ENCODE peak calls at places on chromosomes 3 and 15, in four cellular contexts. B is small intestine, D is uterus, G is NB4. N is an unnamed sample.

GRCh38 chr15:61195116-61196002 is 33.7 kb downstream of the RORA start:
- DNase-seq in D (no peak), G (peak), B (peak), N (no peak)

GRCh38 chr15:83066034-83066760 is 855 bp downstream of the BTBD1 start:
- DNase-seq in D (no peak), G (peak), B (peak), N (no peak)

GRCh38 chr3:114674041-114674440 is 380.2 kb downstream of the TIGIT start:
- DNase-seq in D (no peak), G (no peak), B (no peak), N (no peak)

GRCh38 chr3:110378481-110378880 is 693.1 kb upstream of the NECTIN3 start:
- DNase-seq in D (no peak), B (no peak), G (no peak), N (no peak)

GRCh38 chr3:101903426-101903825 is 54.1 kb downstream of the NFKBIZ start:
- DNase-seq in B (no peak), D (no peak), G (no peak), N (peak)

GRCh38 chr3:40765884-40766283 is 241.1 kb downstream of the ZNF621 start:
- DNase-seq in G (no peak), D (no peak), B (no peak), N (no peak)

GRCh38 chr15:25061808-25062550 is 107.2 kb downstream of the SNRPN start:
- DNase-seq in G (no peak), D (peak), B (no peak), N (no peak)

GRCh38 chr3:134348524-134348923 is 25.7 kb downstream of the AMOTL2 start:
- DNase-seq in G (no peak), B (no peak), D (no peak), N (no peak)

GRCh38 chr15:25801586-25802284 is 61.4 kb downstream of the ATP10A start:
- DNase-seq in D (no peak), G (no peak), B (no peak), N (no peak)

GRCh38 chr15:90698629-90699028 is 18.5 kb upstream of the BLM start:
- DNase-seq in G (no peak), B (no peak), D (no peak), N (no peak)

GRCh38 chr3:30694668-30695067 is 88.3 kb downstream of the TGFBR2 start:
- DNase-seq in D (no peak), G (no peak), B (no peak), N (no peak)
- H3K4me3 ChIP-seq in D (no peak), G (no peak), B (no peak), N (no peak)

GRCh38 chr3:46927718-46928073 is 48.8 kb downstream of the CCDC12 start:
- DNase-seq in B (no peak), G (no peak), D (no peak), N (no peak)
- H3K4me3 ChIP-seq in B (no peak), G (no peak), D (no peak), N (no peak)

GRCh38 chr3:178967184-178967532 is 104.5 kb downstream of the ZMAT3 start:
- DNase-seq in G (no peak), D (no peak), B (no peak), N (no peak)

GRCh38 chr3:178964551-178964950 is 107.1 kb downstream of the ZMAT3 start:
- DNase-seq in G (no peak), D (no peak), B (no peak), N (no peak)

GRCh38 chr3:178966299-178967183 is 105.1 kb downstream of the ZMAT3 start:
- DNase-seq in B (peak), G (peak), D (no peak), N (no peak)

GRCh38 chr3:178971614-178972013 is 100.0 kb downstream of the ZMAT3 start:
- DNase-seq in D (no peak), G (no peak), B (no peak), N (no peak)

DNA sequence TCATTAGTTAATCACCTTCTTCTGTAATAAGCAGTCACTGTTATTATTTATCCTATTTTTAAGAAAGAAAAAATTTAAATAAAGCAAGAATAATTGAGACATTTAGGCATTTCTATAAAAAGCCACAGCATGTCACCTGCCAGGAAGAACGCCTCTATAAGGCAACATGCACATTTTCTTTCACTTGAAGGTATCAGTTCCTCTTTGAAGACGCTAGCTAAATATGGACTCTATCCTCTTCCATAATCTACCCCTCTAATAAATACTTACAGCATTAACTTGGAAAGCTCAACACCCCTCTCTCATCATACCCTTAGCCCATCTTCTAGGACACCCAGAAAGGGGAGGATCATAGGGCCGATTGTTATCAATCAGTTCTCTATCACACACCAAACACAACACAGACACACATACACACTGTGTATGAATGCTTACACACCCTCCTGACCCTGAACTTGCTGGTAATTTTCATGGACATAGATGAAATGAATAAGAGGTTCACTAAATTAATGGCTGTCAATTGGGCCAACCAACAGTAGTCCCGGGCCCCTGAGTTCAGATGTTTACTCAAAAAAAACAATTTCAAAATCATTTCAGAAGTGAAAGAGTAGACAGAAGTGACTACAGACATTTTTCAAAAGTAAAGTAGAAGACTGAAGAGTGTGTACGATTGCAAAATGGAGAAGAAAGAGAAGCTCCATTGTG is 102.5 kb downstream of the ZMAT3 start:
- DNase-seq in D (no peak), G (no peak), B (no peak), N (no peak)
- H3K4me3 ChIP-seq in D (no peak), G (no peak), B (no peak), N (no peak)

GRCh38 chr3:141413387-141414140 is 45.3 kb downstream of the ZBTB38 start:
- DNase-seq in D (no peak), B (no peak), G (no peak), N (no peak)
- H3K4me3 ChIP-seq in D (no peak), B (no peak), G (no peak), N (no peak)

GRCh38 chr15:64620991-64621495 is 154.3 kb downstream of the RBPMS2 start:
- DNase-seq in G (no peak), D (no peak), B (no peak), N (no peak)

GRCh38 chr15:64623347-64624024 is 151.9 kb downstream of the RBPMS2 start:
- DNase-seq in G (no peak), D (no peak), B (no peak), N (peak)

GRCh38 chr15:64624242-64624641 is 151.1 kb downstream of the RBPMS2 start:
- DNase-seq in G (no peak), B (no peak), D (no peak), N (no peak)

GRCh38 chr15:64619880-64620839 is 155.2 kb downstream of the RBPMS2 start:
- DNase-seq in G (no peak), B (no peak), D (no peak), N (no peak)

GRCh38 chr15:64622410-64623260 is 152.8 kb downstream of the RBPMS2 start:
- DNase-seq in G (no peak), B (peak), D (no peak), N (no peak)
- H3K4me3 ChIP-seq in G (no peak), B (no peak), D (no peak), N (no peak)